ENCODE peak calls at places on chromosomes 13 and 19, in five cellular contexts. J is brain microvascular endothelial cell, Q is heart right ventricle, U is progenitor cell of endocrine pancreas, Y is breast epithelium. D is an unnamed sample.
A peak's percentile ranks its signal among the peaks of the same experiment; 100 is the strongest.

GRCh38 chr13:59360916-59361315 is 802.8 kb downstream of the DIAPH3 start:
- DNase-seq in J (no peak), Q (no peak), U (no peak), Y (no peak), D (no peak)

GRCh38 chr19:16266586-16266942 is 58.1 kb upstream of the KLF2 start:
- DNase-seq in J (no peak), Q (no peak), U (no peak), Y (no peak), D (no peak)

GRCh38 chr19:19464339-19465098 is 50.8 kb downstream of the TSSK6 start:
- DNase-seq in J (peak; percentile 82), Q (no peak), U (no peak), Y (no peak), D (no peak)

GRCh38 chr19:34576292-34576691 is 94.7 kb downstream of the WTIP start:
- DNase-seq in J (no peak), Q (no peak), U (no peak), Y (no peak), D (no peak)

GRCh38 chr13:48580886-48581285 is 48.0 kb upstream of the RCBTB2 start:
- DNase-seq in J (no peak), Q (no peak), U (no peak), Y (no peak), D (no peak)

GRCh38 chr19:43446746-43447489 is 18.5 kb downstream of the LYPD3 start:
- DNase-seq in J (peak; percentile 66), Q (peak; percentile 80), U (peak; percentile 69), Y (peak; percentile 65), D (peak; percentile 51)

GRCh38 chr13:24693862-24694471 is 13.8 kb downstream of the ATP12A start:
- DNase-seq in J (peak; percentile 42), Q (no peak), U (peak; percentile 24), Y (no peak), D (peak; percentile 61)

GRCh38 chr13:64855506-64855905 is 2374.6 kb downstream of the PCDH9 start:
- DNase-seq in J (peak; percentile 56), Q (no peak), U (no peak), Y (no peak), D (no peak)

GRCh38 chr13:67238277-67238859 is 8.2 kb upstream of the PCDH9 start:
- DNase-seq in J (no peak), Q (no peak), U (no peak), Y (no peak), D (no peak)

GRCh38 chr13:111460548-111461444 is 140.4 kb downstream of the TEX29 start:
- DNase-seq in J (peak; percentile 44), Q (no peak), U (no peak), Y (peak; percentile 23), D (no peak)

GRCh38 chr19:16078759-16079707 is 2.7 kb downstream of the TPM4 start:
- DNase-seq in J (peak; percentile 94), Q (no peak), U (no peak), Y (peak; percentile 91), D (no peak)

GRCh38 chr19:13579388-13580060 is 73.2 kb upstream of the CACNA1A start:
- DNase-seq in J (no peak), Q (no peak), U (no peak), Y (no peak), D (no peak)
- TF ChIP-seq CTCF in J (no peak), Q (no peak), U (no peak), Y (no peak), D (no peak)

DNA sequence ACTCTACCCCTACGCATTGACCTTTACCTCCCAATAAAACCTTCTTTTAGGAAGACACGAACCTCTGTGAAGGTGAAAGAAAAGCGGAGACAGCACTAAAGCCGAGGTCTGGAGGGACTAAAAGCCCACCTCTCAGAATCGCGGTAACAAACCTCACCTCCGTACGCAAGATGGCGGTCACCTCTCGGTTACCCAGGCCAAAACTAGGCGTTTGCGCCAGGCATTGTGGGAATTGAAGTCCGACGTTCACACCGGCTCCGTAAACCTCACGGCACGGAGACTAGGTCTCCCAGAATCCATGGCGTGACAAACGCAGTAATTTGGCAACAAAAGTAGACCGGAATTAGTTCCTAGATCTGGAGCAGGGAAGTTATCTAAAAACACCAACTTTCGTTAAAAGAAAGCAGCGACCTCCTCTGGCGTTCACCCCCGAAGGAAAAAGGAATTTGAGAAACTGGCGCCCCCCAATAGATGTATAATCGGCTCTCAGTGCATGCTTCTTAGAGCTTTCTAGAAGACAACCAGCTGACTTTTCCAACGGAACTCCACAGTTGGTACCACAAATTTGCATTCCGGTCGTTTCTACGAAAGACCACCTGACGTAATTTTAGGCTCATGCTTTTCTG is at the start of gene N4BP2L2:
- DNase-seq in J (peak; percentile 98), Q (peak; percentile 87), U (peak; percentile 76), Y (peak; percentile 94), D (peak; percentile 37)
- TF ChIP-seq CTCF in J (peak; percentile 46), Q (no peak), U (no peak), Y (no peak), D (peak; percentile 40)

GRCh38 chr13:102566513-102566912 is 30.3 kb upstream of the TPP2 start:
- DNase-seq in J (no peak), Q (no peak), U (no peak), Y (no peak), D (no peak)

GRCh38 chr13:102567857-102568256 is 28.9 kb upstream of the TPP2 start:
- DNase-seq in J (no peak), Q (no peak), U (no peak), Y (no peak), D (no peak)

GRCh38 chr13:102569488-102569887 is 27.3 kb upstream of the TPP2 start:
- DNase-seq in J (peak; percentile 9), Q (no peak), U (no peak), Y (no peak), D (no peak)

DNA sequence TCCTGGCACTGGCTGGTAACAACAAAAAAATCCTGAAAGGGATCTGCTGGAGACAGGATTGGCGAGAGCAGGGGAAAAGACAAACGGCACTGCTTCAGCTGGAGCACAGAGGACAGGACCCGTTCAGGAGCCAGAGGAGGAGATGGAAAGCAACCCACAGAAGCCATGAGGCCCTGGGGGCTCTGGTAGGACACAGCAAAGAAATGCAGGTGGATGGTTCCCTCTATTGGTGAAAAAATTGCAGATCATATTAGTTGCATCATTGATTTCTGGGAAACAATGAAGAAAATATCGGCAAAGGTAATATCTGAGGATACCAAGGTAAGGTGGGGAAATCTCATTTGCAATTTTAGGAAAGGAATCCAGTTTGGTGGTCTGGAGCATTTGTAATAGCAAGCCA is 25.7 kb upstream of the TPP2 start:
- DNase-seq in J (no peak), Q (no peak), U (no peak), Y (no peak), D (no peak)
- TF ChIP-seq CTCF in J (peak; percentile 18), Q (no peak), U (peak; percentile 26), Y (no peak), D (peak; percentile 11)

DNA sequence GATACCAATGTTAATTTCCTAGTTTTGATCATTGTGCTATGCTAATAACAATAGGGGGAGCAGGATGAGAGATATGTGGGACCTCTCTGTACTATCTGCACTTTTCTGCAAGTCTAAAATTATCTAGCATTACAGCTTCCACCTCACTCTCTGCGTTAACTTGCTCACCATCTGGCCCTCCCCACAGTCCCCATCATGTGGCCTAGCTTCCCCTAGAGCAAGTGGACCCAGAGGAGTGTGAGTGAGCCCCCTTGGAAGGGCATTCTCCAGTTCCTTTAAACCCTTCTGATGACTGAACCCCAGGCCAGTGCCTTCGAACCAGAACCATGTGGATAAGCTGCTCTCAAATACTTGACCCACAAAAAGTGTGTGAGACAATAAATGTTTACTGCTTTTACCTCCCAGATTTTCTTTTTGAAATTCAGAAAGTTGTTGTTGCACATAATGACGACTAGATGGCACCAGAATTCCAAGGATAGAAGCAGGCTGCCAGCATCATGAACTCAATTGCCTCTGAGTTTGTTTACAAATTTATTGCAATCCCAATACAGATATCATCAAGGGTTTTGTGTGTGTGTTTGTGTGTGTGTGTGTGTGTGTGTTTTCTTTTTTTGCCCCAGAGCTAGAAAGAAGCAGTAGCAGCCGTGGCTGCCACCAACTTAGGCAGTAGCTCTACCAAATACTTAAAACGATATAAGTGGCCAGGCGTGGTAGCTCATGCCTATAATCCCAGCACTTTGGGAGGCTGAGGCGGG is 49.0 kb upstream of the ZNF780A start:
- DNase-seq in J (peak; percentile 18), Q (no peak), U (no peak), Y (no peak), D (no peak)
- TF ChIP-seq CTCF in J (peak; percentile 74), Q (peak; percentile 50), U (peak; percentile 75), Y (no peak), D (peak; percentile 92)

GRCh38 chr13:103640617-103641016 is 574.4 kb upstream of the SLC10A2 start:
- DNase-seq in J (peak; percentile 26), Q (no peak), U (no peak), Y (no peak), D (no peak)

GRCh38 chr13:103634066-103634465 is 567.8 kb upstream of the SLC10A2 start:
- DNase-seq in J (no peak), Q (no peak), U (no peak), Y (no peak), D (no peak)

GRCh38 chr13:103639326-103639725 is 573.1 kb upstream of the SLC10A2 start:
- DNase-seq in J (no peak), Q (no peak), U (no peak), Y (no peak), D (no peak)

DNA sequence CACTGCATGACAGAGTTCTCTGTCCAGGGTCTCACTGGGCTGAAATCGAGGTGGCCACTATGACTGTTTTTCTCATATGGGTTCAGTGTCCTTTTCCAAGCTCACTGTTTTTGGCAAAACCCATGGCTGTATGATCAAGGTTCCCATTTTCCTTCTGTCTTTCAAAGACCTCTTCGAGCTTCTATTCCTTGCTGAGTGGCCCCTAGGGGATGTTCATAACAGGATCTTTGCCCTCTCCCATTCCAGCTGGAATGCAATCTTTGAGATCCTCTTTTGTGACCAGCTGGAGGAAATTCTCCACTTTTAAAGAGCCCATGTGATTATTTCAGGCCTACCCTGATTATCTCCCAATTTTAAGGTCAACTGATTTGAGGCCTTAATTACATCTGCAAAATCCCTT is 572.5 kb upstream of the SLC10A2 start:
- DNase-seq in J (no peak), Q (no peak), U (no peak), Y (no peak), D (no peak)
- TF ChIP-seq CTCF in J (no peak), Q (no peak), U (no peak), Y (no peak), D (no peak)

DNA sequence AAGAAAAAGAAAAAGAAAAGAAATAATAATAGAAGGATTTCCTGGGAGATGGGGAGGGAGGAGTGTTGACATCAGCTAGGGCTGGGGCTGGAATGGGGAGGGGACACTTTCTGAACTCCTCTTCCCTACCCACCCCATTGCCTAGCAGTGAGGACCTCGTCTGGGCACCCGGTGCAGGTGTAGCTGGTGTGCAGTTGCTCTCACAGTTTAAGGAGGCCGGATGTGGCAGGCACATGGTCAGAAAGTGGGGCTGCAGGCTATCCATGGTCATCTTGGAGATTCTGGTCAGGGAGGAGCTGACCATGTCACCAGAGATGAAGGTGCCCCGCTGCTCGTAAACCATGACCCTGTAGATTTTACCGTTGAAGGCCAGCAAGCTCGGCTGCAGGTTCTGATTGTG is 8.5 kb upstream of the TUBB4A start:
- DNase-seq in J (no peak), Q (no peak), U (no peak), Y (no peak), D (no peak)
- TF ChIP-seq CTCF in J (no peak), Q (no peak), U (no peak), Y (no peak), D (no peak)

D was measured in D721Med.